ENCODE peak calls at places on chromosomes 3 and 15, in four cellular contexts. Q is hepatocyte; N is naive thymus-derived CD4-positive, alpha-beta T cell; D is left ventricle myocardium inferior. S is an unnamed sample.
A peak's percentile ranks its signal among the peaks of the same experiment; 100 is the strongest.

GRCh38 chr15:59158701-59159034 is 48.0 kb upstream of the LDHAL6B start:
- DNase-seq in N (no peak), Q (no peak), D (no peak), S (no peak)

GRCh38 chr3:33915796-33916589 is 117.6 kb downstream of the PDCD6IP start:
- DNase-seq in N (no peak), Q (no peak), D (no peak), S (no peak)

GRCh38 chr3:29334652-29335189 is 53.9 kb downstream of the RBMS3 start:
- DNase-seq in D (no peak), Q (no peak), N (no peak), S (no peak)

GRCh38 chr3:109548192-109548938 is 211.0 kb upstream of the DPPA4 start:
- DNase-seq in D (no peak), Q (no peak), N (no peak), S (no peak)

GRCh38 chr3:45950686-45951600 is 7.7 kb downstream of the CXCR6 start:
- DNase-seq in Q (no peak), N (no peak), D (no peak), S (no peak)

GRCh38 chr15:52076889-52077781 is 35.4 kb downstream of the BCL2L10 start:
- DNase-seq in Q (peak; percentile 34), N (no peak), D (no peak), S (no peak)

GRCh38 chr3:172201136-172201989 is 162.0 kb downstream of the FNDC3B start:
- DNase-seq in D (peak; percentile 89), N (no peak), Q (peak; percentile 65), S (no peak)

GRCh38 chr3:102398196-102398595 is 36.6 kb upstream of the ZPLD1 start:
- DNase-seq in Q (no peak), N (no peak), D (no peak), S (no peak)

GRCh38 chr3:112638327-112639020 is 2.5 kb downstream of the CCDC80 start:
- DNase-seq in Q (no peak), D (peak; percentile 39), N (no peak), S (no peak)

GRCh38 chr3:141485578-141486415 is 1.0 kb upstream of the RASA2 start:
- DNase-seq in D (no peak), Q (peak; percentile 53), N (no peak), S (no peak)

GRCh38 chr3:86986666-86987420 is 4.1 kb downstream of the VGLL3 start:
- DNase-seq in N (no peak), D (no peak), Q (no peak), S (no peak)

GRCh38 chr3:86988986-86989385 is 2.0 kb downstream of the VGLL3 start:
- DNase-seq in N (no peak), Q (no peak), D (no peak), S (no peak)

GRCh38 chr3:86985427-86985826 is 5.5 kb downstream of the VGLL3 start:
- DNase-seq in N (no peak), Q (no peak), D (no peak), S (no peak)

GRCh38 chr3:86988235-86988634 is 2.7 kb downstream of the VGLL3 start:
- DNase-seq in Q (no peak), D (no peak), N (no peak), S (no peak)

DNA sequence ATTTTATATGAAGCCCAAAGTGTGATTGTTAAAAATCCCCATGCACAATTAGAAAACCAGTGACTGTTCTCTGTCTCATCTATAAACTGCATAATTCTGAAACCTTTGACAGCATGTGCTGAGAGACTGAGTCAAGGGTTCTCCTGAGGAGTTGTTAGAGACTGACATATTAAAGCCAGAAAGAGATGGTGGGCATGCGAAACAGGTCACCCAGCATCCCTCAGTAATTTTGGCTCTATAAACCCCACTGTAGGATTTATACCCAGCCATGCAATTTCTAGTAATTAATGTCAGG is 3.6 kb downstream of the VGLL3 start:
- DNase-seq in D (no peak), N (no peak), Q (no peak), S (no peak)
- H3K4me3 ChIP-seq in D (peak overlapping the region; percentile 71), N (no peak overlapping the region), Q (no peak overlapping the region), S (no peak overlapping the region)

GRCh38 chr3:14374444-14374883 is 27.9 kb upstream of the SLC6A6 start:
- DNase-seq in N (no peak), D (peak; percentile 48), Q (no peak), S (no peak)

GRCh38 chr3:14373753-14374376 is 28.5 kb upstream of the SLC6A6 start:
- DNase-seq in D (no peak), Q (no peak), N (no peak), S (no peak)

GRCh38 chr3:14376348-14377043 is 25.9 kb upstream of the SLC6A6 start:
- DNase-seq in Q (no peak), D (no peak), N (no peak), S (no peak)

GRCh38 chr3:14377044-14377837 is 25.2 kb upstream of the SLC6A6 start:
- DNase-seq in N (no peak), D (no peak), Q (no peak), S (no peak)

DNA sequence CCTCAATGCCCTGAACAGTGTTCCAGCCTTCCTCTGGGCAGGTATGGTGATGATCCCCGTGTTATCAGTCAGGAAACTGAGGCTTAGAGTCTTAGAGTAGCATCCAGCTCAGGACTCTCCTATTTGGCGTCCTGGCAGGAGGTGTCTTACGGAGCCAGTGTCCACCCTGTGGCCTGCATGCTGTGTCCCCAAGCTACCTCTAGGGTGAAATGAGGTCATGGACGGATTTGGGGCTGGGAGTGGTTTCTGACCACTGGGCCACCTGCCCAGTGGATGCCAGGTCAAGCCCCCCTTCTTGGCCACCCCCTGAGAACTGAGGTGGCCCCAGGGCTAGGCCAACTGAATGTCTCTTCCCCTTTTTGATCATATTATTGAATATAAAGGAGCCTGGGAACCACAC is 27.2 kb upstream of the SLC6A6 start:
- DNase-seq in Q (no peak), N (no peak), D (no peak), S (no peak)
- H3K4me1 ChIP-seq in Q (peaks cover 31% of the 10 kb centered on the region), N (peaks cover 11% of the 10 kb centered on the region), D (peaks cover 70% of the 10 kb centered on the region), S (peaks cover 22% of the 10 kb centered on the region)

GRCh38 chr15:33320017-33320416 is 9.2 kb downstream of the RYR3 start:
- DNase-seq in D (no peak), Q (no peak), N (no peak), S (no peak)
- H3K4me3 ChIP-seq in D (no peak overlapping the region), Q (no peak overlapping the region), N (no peak overlapping the region), S (no peak overlapping the region)

GRCh38 chr3:160945346-160945745 is 159.8 kb downstream of the B3GALNT1 start:
- DNase-seq in D (no peak), Q (no peak), N (no peak), S (no peak)

DNA sequence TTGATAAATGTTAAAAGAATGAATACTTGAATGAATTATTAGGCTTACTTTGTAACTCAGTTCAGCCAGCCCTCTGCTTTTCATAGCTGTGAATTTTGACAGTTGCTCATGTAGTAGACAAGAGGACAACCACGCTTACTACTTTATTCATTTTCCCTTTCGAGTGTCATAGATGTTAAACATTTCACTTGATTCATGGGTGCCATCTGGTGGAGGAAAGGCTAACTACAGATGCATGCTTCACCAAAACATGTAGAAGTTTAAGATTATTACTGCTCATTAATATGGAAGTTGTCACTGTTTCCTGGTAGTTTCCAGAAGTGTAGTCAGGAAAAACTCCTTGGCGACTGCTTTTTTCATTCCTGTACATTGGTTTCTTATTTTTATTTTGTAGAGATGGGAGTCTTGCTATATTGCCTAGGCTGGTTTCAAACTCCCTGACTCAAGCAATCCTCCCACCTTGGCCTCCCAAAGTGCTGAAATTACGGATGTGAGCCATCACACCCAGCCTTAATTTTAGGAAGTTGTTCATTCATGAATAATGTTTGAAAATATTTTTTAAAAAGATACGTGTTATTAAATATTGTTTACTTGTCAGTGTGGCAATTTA is 163.2 kb downstream of the B3GALNT1 start:
- DNase-seq in Q (peak; percentile 84), N (peak; percentile 34), D (no peak), S (peak; percentile 51)
- H3K4me1 ChIP-seq in Q (no peaks in the 10 kb centered on the region), N (no peaks in the 10 kb centered on the region), D (peaks cover 4% of the 10 kb centered on the region), S (no peaks in the 10 kb centered on the region)

GRCh38 chr3:44337253-44337652 is 1.3 kb upstream of the TCAIM start:
- DNase-seq in Q (peak; percentile 26), N (no peak), D (no peak), S (no peak)
- H3K4me3 ChIP-seq in Q (peak overlapping the region; percentile 81), N (peak overlapping the region; percentile 91), D (peak overlapping the region; percentile 85), S (peak overlapping the region; percentile 94)

DNA sequence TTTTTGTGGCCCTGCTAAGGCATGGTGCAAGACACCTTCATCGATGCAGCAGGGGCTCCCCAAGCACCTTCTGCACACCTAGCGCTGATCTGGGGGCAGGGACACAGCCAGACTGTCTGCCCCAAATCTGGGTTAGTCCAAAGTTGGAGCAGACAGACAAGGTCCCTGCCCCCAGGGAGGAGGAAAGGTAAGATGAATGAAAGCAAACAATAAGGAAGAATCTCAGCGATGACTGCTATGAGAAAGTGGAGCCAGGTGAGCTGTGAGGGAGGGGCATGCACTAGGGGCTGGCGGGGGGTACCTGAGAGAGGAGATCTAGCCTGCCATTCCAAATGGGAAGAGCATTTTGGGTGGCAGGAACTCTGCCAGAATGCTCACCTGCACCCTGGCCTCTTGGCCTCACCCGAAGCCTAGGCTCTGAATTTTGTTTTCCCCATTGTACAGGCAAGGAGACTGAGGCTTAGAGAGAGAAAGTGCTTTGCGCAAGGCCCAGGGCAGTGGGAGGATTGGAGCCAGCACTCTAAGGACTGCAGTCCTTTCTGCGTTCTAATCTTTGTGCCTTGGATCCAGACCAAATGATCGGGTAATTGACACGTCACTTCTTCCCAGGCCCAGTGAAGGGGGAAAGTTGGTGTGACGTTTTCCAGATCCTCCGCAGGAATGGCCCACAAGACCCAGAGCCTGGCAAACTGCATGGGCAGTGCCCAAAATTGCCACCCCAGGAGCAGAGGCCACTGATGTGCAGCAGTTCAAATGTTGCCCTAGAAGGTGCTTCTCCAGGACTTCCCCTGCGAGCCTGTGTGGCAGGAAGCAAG is 194.2 kb upstream of the TLE3 start:
- DNase-seq in N (no peak), D (no peak), Q (no peak), S (no peak)
- H3K4me1 ChIP-seq in N (no peaks in the 10 kb centered on the region), D (peaks cover 27% of the 10 kb centered on the region), Q (peaks cover 10% of the 10 kb centered on the region), S (no peaks in the 10 kb centered on the region)

GRCh38 chr3:185940951-185941350 is 3.1 kb upstream of the TRA2B start:
- DNase-seq in Q (no peak), D (no peak), N (no peak), S (no peak)

GRCh38 chr3:185939721-185940120 is 1.9 kb upstream of the TRA2B start:
- DNase-seq in Q (no peak), D (no peak), N (no peak), S (no peak)

GRCh38 chr3:185943363-185944106 is 5.7 kb upstream of the TRA2B start:
- DNase-seq in Q (peak; percentile 92), N (peak; percentile 73), D (peak; percentile 81), S (peak; percentile 77)

GRCh38 chr3:185942396-185942795 is 4.6 kb upstream of the TRA2B start:
- DNase-seq in D (no peak), N (no peak), Q (no peak), S (no peak)

DNA sequence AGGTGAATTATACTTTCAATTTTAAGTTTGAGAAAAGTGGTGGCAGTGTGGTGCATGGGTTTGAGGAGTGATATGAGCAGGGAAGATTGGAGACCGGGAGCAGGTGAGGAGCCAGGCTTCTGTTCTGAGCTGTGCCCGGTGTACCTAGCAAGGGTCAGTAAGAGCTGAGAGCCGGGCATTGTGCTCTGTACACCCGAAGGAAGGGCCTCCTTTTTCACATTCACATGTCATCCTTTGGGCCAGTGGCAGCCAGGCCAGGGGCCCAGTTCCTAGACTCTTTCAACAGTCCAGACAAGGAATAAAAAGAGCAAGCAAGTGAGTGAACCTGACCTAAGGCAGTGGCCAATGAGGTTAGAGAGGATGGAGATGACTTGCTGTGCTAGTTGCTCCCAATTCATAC is 5.1 kb upstream of the TRA2B start:
- DNase-seq in Q (no peak), N (no peak), D (no peak), S (no peak)
- H3K4me3 ChIP-seq in Q (no peak overlapping the region), N (peak overlapping the region; percentile 26), D (peak overlapping the region; percentile 42), S (peak overlapping the region; percentile 26)

GRCh38 chr15:92903956-92904831 is 4.1 kb downstream of the CHD2 start:
- DNase-seq in Q (peak; percentile 99), N (peak; percentile 99), D (peak; percentile 99), S (peak; percentile 99)
- H3K4me1 ChIP-seq in Q (peaks cover 43% of the 10 kb centered on the region), N (peaks cover 54% of the 10 kb centered on the region), D (peaks cover 89% of the 10 kb centered on the region), S (peaks cover 54% of the 10 kb centered on the region)

S was measured in CD8-positive, alpha-beta memory T cell.